ENCODE peak calls at places on chromosomes 5 and 9, in four cellular contexts. R, W, V and B are unnamed samples.

GRCh38 chr5:149996186-149996890 is 4.1 kb downstream of the TIGD6 start:
- DNase-seq in R (no peak), W (no peak), V (no peak), B (no peak)

GRCh38 chr5:1001406-1002270 is 7.0 kb upstream of the NKD2 start:
- DNase-seq in R (no peak), W (no peak), V (no peak), B (no peak)

GRCh38 chr9:114316605-114317230 is 6.2 kb upstream of the ORM1 start:
- DNase-seq in R (no peak), W (no peak), V (no peak), B (no peak)

GRCh38 chr9:6986416-6986815 is 228.6 kb downstream of the KDM4C start:
- DNase-seq in R (no peak), W (peak), V (no peak), B (no peak)

GRCh38 chr5:15834596-15835245 is 334.7 kb downstream of the FBXL7 start:
- DNase-seq in R (no peak), W (no peak), V (no peak), B (no peak)

GRCh38 chr5:152170350-152170749 is 234.7 kb downstream of the NMUR2 start:
- DNase-seq in R (no peak), W (no peak), V (no peak), B (no peak)

GRCh38 chr9:88238281-88238571 is 100.0 kb upstream of the SPATA31C2 start:
- DNase-seq in R (no peak), W (no peak), V (no peak), B (no peak)

GRCh38 chr5:9188131-9188530 is 357.7 kb downstream of the SEMA5A start:
- DNase-seq in R (no peak), W (no peak), V (no peak), B (no peak)

GRCh38 chr9:16729656-16730055 is 140.8 kb downstream of the BNC2 start:
- DNase-seq in R (no peak), W (no peak), V (no peak), B (no peak)

GRCh38 chr5:66929995-66930394 is 266.6 kb downstream of the CD180 start:
- DNase-seq in R (no peak), W (no peak), V (no peak), B (no peak)
- TF ChIP-seq FOXM1 in R (no peak), W (no peak), V (no peak), B (no peak)

DNA sequence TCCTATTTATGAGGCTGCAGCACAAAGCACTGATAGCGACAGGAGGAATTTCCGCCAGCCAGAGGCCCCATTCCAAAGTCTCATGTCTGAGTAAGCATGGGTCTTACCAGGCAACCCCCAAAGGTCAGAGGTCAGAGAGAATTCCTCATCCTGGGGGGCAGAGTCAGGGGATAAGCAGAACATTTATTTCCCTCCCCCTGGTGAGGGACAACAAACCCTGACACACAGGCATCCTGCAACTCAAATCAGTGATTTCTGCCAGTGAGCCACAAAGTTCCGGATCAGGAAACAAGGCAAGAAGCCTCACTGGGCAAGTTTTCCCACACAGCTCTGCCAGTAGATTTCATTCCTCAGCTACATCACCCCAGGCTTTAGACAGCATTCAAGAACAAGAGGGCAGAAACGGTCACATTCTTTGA is 37.0 kb downstream of the ADAMTS12 start:
- DNase-seq in R (no peak), W (peak), V (no peak), B (no peak)
- H2AFZ ChIP-seq in R (no peak), W (no peak), V (no peak), B (no peak)

GRCh38 chr9:131629827-131630205 is 84.5 kb downstream of the PRRT1B start:
- DNase-seq in R (no peak), W (no peak), V (no peak), B (no peak)

GRCh38 chr9:131631254-131631653 is 85.9 kb downstream of the PRRT1B start:
- DNase-seq in R (no peak), W (no peak), V (no peak), B (no peak)

GRCh38 chr9:131627846-131628820 is 82.8 kb downstream of the PRRT1B start:
- DNase-seq in R (no peak), W (no peak), V (no peak), B (no peak)

GRCh38 chr9:131628821-131629197 is 83.5 kb downstream of the PRRT1B start:
- DNase-seq in R (no peak), W (no peak), V (no peak), B (no peak)

GRCh38 chr9:131630206-131630831 is 85.0 kb downstream of the PRRT1B start:
- DNase-seq in R (no peak), W (no peak), V (peak), B (no peak)
- TF ChIP-seq EP300 in R (no peak), W (no peak), V (peak), B (no peak)

GRCh38 chr9:86977205-86977835 is 30.0 kb upstream of the GAS1 start:
- DNase-seq in R (no peak), W (no peak), V (no peak), B (no peak)

GRCh38 chr9:86980802-86981201 is 33.5 kb upstream of the GAS1 start:
- DNase-seq in R (no peak), W (no peak), V (no peak), B (no peak)

GRCh38 chr9:86978413-86978812 is 31.1 kb upstream of the GAS1 start:
- DNase-seq in R (no peak), W (no peak), V (no peak), B (no peak)

GRCh38 chr9:86979686-86980085 is 32.4 kb upstream of the GAS1 start:
- DNase-seq in R (no peak), W (no peak), V (no peak), B (no peak)

DNA sequence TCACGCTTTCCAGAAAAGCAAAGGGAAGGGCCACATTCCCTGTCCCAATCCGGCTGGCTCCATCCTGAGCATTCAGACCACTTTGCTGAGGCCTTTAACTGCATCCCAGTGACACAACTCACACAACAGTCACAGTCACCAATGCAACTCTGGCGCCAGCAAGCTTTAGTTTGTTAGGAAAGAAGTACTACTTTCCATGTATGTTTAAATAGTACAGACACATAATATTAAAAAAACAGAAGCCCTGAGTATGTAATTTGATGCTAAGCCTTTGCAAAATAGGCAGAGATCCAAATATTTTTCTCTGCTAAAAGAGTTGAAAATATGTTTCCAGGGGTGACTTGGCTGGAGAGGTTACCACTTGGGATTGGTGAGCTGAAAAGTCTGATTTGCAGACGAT is 31.7 kb upstream of the GAS1 start:
- DNase-seq in R (no peak), W (no peak), V (no peak), B (no peak)
- TF ChIP-seq FOXM1 in R (no peak), W (no peak), V (no peak), B (no peak)